ENCODE peak calls at places on chromosomes 13 and 19, in six cellular contexts. One of them, this sample, is unnamed.

GRCh38 chr19:3369337-3370213 is 3.2 kb downstream of the NFIC start:
- DNase-seq in NCI-H1092: no peak
- DNase-seq in choroid plexus epithelial cell: peak; percentile 42
- DNase-seq in AG10803: peak; percentile 73
- DNase-seq in A549: no peak
- DNase-seq in CD8-positive, alpha-beta T cell: no peak
- DNase-seq in this sample: no peak

GRCh38 chr13:34817246-34817645 is 124.8 kb upstream of the NBEA start:
- DNase-seq in NCI-H1092: no peak
- DNase-seq in choroid plexus epithelial cell: no peak
- DNase-seq in AG10803: peak; percentile 71
- DNase-seq in A549: no peak
- DNase-seq in CD8-positive, alpha-beta T cell: no peak
- DNase-seq in this sample: no peak

GRCh38 chr19:35207391-35207871 is 21.1 kb downstream of the FAM187B start:
- DNase-seq in NCI-H1092: no peak
- DNase-seq in choroid plexus epithelial cell: no peak
- DNase-seq in AG10803: no peak
- DNase-seq in A549: no peak
- DNase-seq in CD8-positive, alpha-beta T cell: peak; percentile 51
- DNase-seq in this sample: no peak

GRCh38 chr19:51098366-51099069 is 9.7 kb downstream of the CTU1 start:
- DNase-seq in NCI-H1092: no peak
- DNase-seq in choroid plexus epithelial cell: peak; percentile 52
- DNase-seq in AG10803: no peak
- DNase-seq in A549: no peak
- DNase-seq in CD8-positive, alpha-beta T cell: peak; percentile 60
- DNase-seq in this sample: no peak

GRCh38 chr13:77533875-77534788 is 1.4 kb upstream of the SCEL start:
- DNase-seq in NCI-H1092: no peak
- DNase-seq in choroid plexus epithelial cell: no peak
- DNase-seq in AG10803: no peak
- DNase-seq in A549: peak; percentile 30
- DNase-seq in CD8-positive, alpha-beta T cell: no peak
- DNase-seq in this sample: no peak

GRCh38 chr19:679418-680286 is 3.5 kb downstream of the FSTL3 start:
- DNase-seq in NCI-H1092: no peak
- DNase-seq in choroid plexus epithelial cell: peak; percentile 90
- DNase-seq in AG10803: peak; percentile 72
- DNase-seq in A549: peak; percentile 78
- DNase-seq in CD8-positive, alpha-beta T cell: no peak
- DNase-seq in this sample: no peak

GRCh38 chr19:19591133-19591825 is 27.2 kb downstream of the PBX4 start:
- DNase-seq in NCI-H1092: no peak
- DNase-seq in choroid plexus epithelial cell: peak; percentile 99
- DNase-seq in AG10803: peak; percentile 97
- DNase-seq in A549: peak; percentile 58
- DNase-seq in CD8-positive, alpha-beta T cell: peak; percentile 53
- DNase-seq in this sample: peak; percentile 95

GRCh38 chr13:55219538-55219937 is 1921.2 kb upstream of the PRR20A start:
- DNase-seq in NCI-H1092: no peak
- DNase-seq in choroid plexus epithelial cell: no peak
- DNase-seq in AG10803: no peak
- DNase-seq in A549: no peak
- DNase-seq in CD8-positive, alpha-beta T cell: no peak
- DNase-seq in this sample: no peak

GRCh38 chr19:38143847-38144246 is 80.2 kb downstream of the DPF1 start:
- DNase-seq in NCI-H1092: no peak
- DNase-seq in choroid plexus epithelial cell: no peak
- DNase-seq in AG10803: no peak
- DNase-seq in A549: peak; percentile 40
- DNase-seq in CD8-positive, alpha-beta T cell: no peak
- DNase-seq in this sample: no peak

GRCh38 chr19:41192574-41193419 is at the start of gene CYP2S1:
- DNase-seq in NCI-H1092: no peak
- DNase-seq in choroid plexus epithelial cell: no peak
- DNase-seq in AG10803: no peak
- DNase-seq in A549: peak; percentile 77
- DNase-seq in CD8-positive, alpha-beta T cell: peak; percentile 28
- DNase-seq in this sample: no peak

GRCh38 chr13:114151565-114152284 is 19.3 kb upstream of the RASA3 start:
- DNase-seq in NCI-H1092: peak; percentile 16
- DNase-seq in choroid plexus epithelial cell: no peak
- DNase-seq in AG10803: no peak
- DNase-seq in A549: no peak
- DNase-seq in CD8-positive, alpha-beta T cell: peak; percentile 69
- DNase-seq in this sample: no peak

GRCh38 chr19:29745253-29745652 is 30.2 kb upstream of the C19orf12 start:
- DNase-seq in NCI-H1092: no peak
- DNase-seq in choroid plexus epithelial cell: peak; percentile 10
- DNase-seq in AG10803: no peak
- DNase-seq in A549: no peak
- DNase-seq in CD8-positive, alpha-beta T cell: no peak
- DNase-seq in this sample: no peak

GRCh38 chr13:88085036-88085435 is 413.9 kb downstream of the SLITRK5 start:
- DNase-seq in NCI-H1092: no peak
- DNase-seq in choroid plexus epithelial cell: no peak
- DNase-seq in AG10803: no peak
- DNase-seq in A549: no peak
- DNase-seq in CD8-positive, alpha-beta T cell: no peak
- DNase-seq in this sample: no peak

GRCh38 chr13:31334994-31335549 is 135.3 kb downstream of the B3GLCT start:
- DNase-seq in NCI-H1092: no peak
- DNase-seq in choroid plexus epithelial cell: no peak
- DNase-seq in AG10803: peak; percentile 12
- DNase-seq in A549: peak; percentile 21
- DNase-seq in CD8-positive, alpha-beta T cell: no peak
- DNase-seq in this sample: no peak

GRCh38 chr13:59771272-59771671 is 392.5 kb downstream of the DIAPH3 start:
- DNase-seq in NCI-H1092: no peak
- DNase-seq in choroid plexus epithelial cell: peak; percentile 59
- DNase-seq in AG10803: peak; percentile 48
- DNase-seq in A549: no peak
- DNase-seq in CD8-positive, alpha-beta T cell: no peak
- DNase-seq in this sample: no peak

GRCh38 chr19:4431808-4432674 is 25.6 kb downstream of the UBXN6 start:
- DNase-seq in NCI-H1092: no peak
- DNase-seq in choroid plexus epithelial cell: no peak
- DNase-seq in AG10803: no peak
- DNase-seq in A549: no peak
- DNase-seq in CD8-positive, alpha-beta T cell: no peak
- DNase-seq in this sample: no peak

GRCh38 chr19:4745986-4746385 is 22.3 kb upstream of the DPP9 start:
- DNase-seq in NCI-H1092: no peak
- DNase-seq in choroid plexus epithelial cell: no peak
- DNase-seq in AG10803: no peak
- DNase-seq in A549: no peak
- DNase-seq in CD8-positive, alpha-beta T cell: no peak
- DNase-seq in this sample: no peak

GRCh38 chr13:97810152-97810551 is 143.3 kb upstream of the IPO5 start:
- DNase-seq in NCI-H1092: peak; percentile 2
- DNase-seq in choroid plexus epithelial cell: peak; percentile 59
- DNase-seq in AG10803: peak; percentile 3
- DNase-seq in A549: peak; percentile 2
- DNase-seq in CD8-positive, alpha-beta T cell: no peak
- DNase-seq in this sample: no peak

GRCh38 chr13:69389899-69390298 is 717.7 kb upstream of the ATXN8OS start:
- DNase-seq in NCI-H1092: no peak
- DNase-seq in choroid plexus epithelial cell: peak; percentile 1
- DNase-seq in AG10803: no peak
- DNase-seq in A549: no peak
- DNase-seq in CD8-positive, alpha-beta T cell: no peak
- DNase-seq in this sample: peak; percentile 4

GRCh38 chr13:34340534-34340933 is 522.6 kb downstream of the RFC3 start:
- DNase-seq in NCI-H1092: no peak
- DNase-seq in choroid plexus epithelial cell: peak; percentile 69
- DNase-seq in AG10803: peak; percentile 79
- DNase-seq in A549: peak; percentile 69
- DNase-seq in CD8-positive, alpha-beta T cell: no peak
- DNase-seq in this sample: no peak

GRCh38 chr13:96849091-96849490 is 145.2 kb downstream of the OXGR1 start:
- DNase-seq in NCI-H1092: no peak
- DNase-seq in choroid plexus epithelial cell: no peak
- DNase-seq in AG10803: no peak
- DNase-seq in A549: no peak
- DNase-seq in CD8-positive, alpha-beta T cell: no peak
- DNase-seq in this sample: no peak

GRCh38 chr13:44843403-44843802 is 145.9 kb downstream of the NUFIP1 start:
- DNase-seq in NCI-H1092: no peak
- DNase-seq in choroid plexus epithelial cell: peak; percentile 44
- DNase-seq in AG10803: peak; percentile 82
- DNase-seq in A549: no peak
- DNase-seq in CD8-positive, alpha-beta T cell: no peak
- DNase-seq in this sample: peak; percentile 62

GRCh38 chr19:2511991-2512390 is 36.1 kb downstream of the GADD45B start:
- DNase-seq in NCI-H1092: no peak
- DNase-seq in choroid plexus epithelial cell: no peak
- DNase-seq in AG10803: no peak
- DNase-seq in A549: no peak
- DNase-seq in CD8-positive, alpha-beta T cell: no peak
- DNase-seq in this sample: no peak

GRCh38 chr19:2273356-2274184 is 8.4 kb downstream of the PEAK3 start:
- DNase-seq in NCI-H1092: peak; percentile 66
- DNase-seq in choroid plexus epithelial cell: peak; percentile 65
- DNase-seq in AG10803: peak; percentile 63
- DNase-seq in A549: peak; percentile 86
- DNase-seq in CD8-positive, alpha-beta T cell: peak; percentile 80
- DNase-seq in this sample: no peak

GRCh38 chr13:83620535-83621220 is 261.6 kb downstream of the SLITRK1 start:
- DNase-seq in NCI-H1092: no peak
- DNase-seq in choroid plexus epithelial cell: peak; percentile 74
- DNase-seq in AG10803: peak; percentile 13
- DNase-seq in A549: no peak
- DNase-seq in CD8-positive, alpha-beta T cell: no peak
- DNase-seq in this sample: peak; percentile 17

GRCh38 chr13:106099765-106100164 is 435.7 kb downstream of the EFNB2 start:
- DNase-seq in NCI-H1092: no peak
- DNase-seq in choroid plexus epithelial cell: peak; percentile 36
- DNase-seq in AG10803: no peak
- DNase-seq in A549: no peak
- DNase-seq in CD8-positive, alpha-beta T cell: no peak
- DNase-seq in this sample: no peak

GRCh38 chr13:113078895-113079720 is 26.5 kb upstream of the F7 start:
- DNase-seq in NCI-H1092: peak; percentile 16
- DNase-seq in choroid plexus epithelial cell: no peak
- DNase-seq in AG10803: no peak
- DNase-seq in A549: no peak
- DNase-seq in CD8-positive, alpha-beta T cell: no peak
- DNase-seq in this sample: no peak

GRCh38 chr13:100517135-100517534 is 71.5 kb downstream of the GGACT start:
- DNase-seq in NCI-H1092: no peak
- DNase-seq in choroid plexus epithelial cell: peak; percentile 31
- DNase-seq in AG10803: no peak
- DNase-seq in A549: peak; percentile 48
- DNase-seq in CD8-positive, alpha-beta T cell: no peak
- DNase-seq in this sample: no peak

GRCh38 chr13:110929104-110929777 is 14.4 kb upstream of the ANKRD10 start:
- DNase-seq in NCI-H1092: no peak
- DNase-seq in choroid plexus epithelial cell: no peak
- DNase-seq in AG10803: no peak
- DNase-seq in A549: no peak
- DNase-seq in CD8-positive, alpha-beta T cell: no peak
- DNase-seq in this sample: no peak

GRCh38 chr13:33230178-33230881 is 55.2 kb downstream of the STARD13 start:
- DNase-seq in NCI-H1092: no peak
- DNase-seq in choroid plexus epithelial cell: peak; percentile 79
- DNase-seq in AG10803: peak; percentile 61
- DNase-seq in A549: no peak
- DNase-seq in CD8-positive, alpha-beta T cell: no peak
- DNase-seq in this sample: no peak

GRCh38 chr19:18948075-18948975 is 7.3 kb upstream of the HOMER3 start:
- DNase-seq in NCI-H1092: no peak
- DNase-seq in choroid plexus epithelial cell: no peak
- DNase-seq in AG10803: no peak
- DNase-seq in A549: no peak
- DNase-seq in CD8-positive, alpha-beta T cell: no peak
- DNase-seq in this sample: no peak

GRCh38 chr13:23752111-23753001 is 136.8 kb downstream of the MIPEP start:
- DNase-seq in NCI-H1092: no peak
- DNase-seq in choroid plexus epithelial cell: peak; percentile 55
- DNase-seq in AG10803: no peak
- DNase-seq in A549: no peak
- DNase-seq in CD8-positive, alpha-beta T cell: no peak
- DNase-seq in this sample: no peak

GRCh38 chr19:16273005-16273404 is 51.6 kb upstream of the KLF2 start:
- DNase-seq in NCI-H1092: no peak
- DNase-seq in choroid plexus epithelial cell: peak; percentile 14
- DNase-seq in AG10803: peak; percentile 66
- DNase-seq in A549: no peak
- DNase-seq in CD8-positive, alpha-beta T cell: no peak
- DNase-seq in this sample: no peak

GRCh38 chr13:21405309-21405708 is 53.8 kb downstream of the ZDHHC20 start:
- DNase-seq in NCI-H1092: no peak
- DNase-seq in choroid plexus epithelial cell: no peak
- DNase-seq in AG10803: no peak
- DNase-seq in A549: no peak
- DNase-seq in CD8-positive, alpha-beta T cell: no peak
- DNase-seq in this sample: no peak

GRCh38 chr19:14250870-14251269 is 44.9 kb upstream of the ADGRL1 start:
- DNase-seq in NCI-H1092: no peak
- DNase-seq in choroid plexus epithelial cell: no peak
- DNase-seq in AG10803: no peak
- DNase-seq in A549: no peak
- DNase-seq in CD8-positive, alpha-beta T cell: no peak
- DNase-seq in this sample: no peak

GRCh38 chr19:14507704-14508246 is 10.4 kb downstream of the DNAJB1 start:
- DNase-seq in NCI-H1092: no peak
- DNase-seq in choroid plexus epithelial cell: peak; percentile 63
- DNase-seq in AG10803: peak; percentile 66
- DNase-seq in A549: peak; percentile 89
- DNase-seq in CD8-positive, alpha-beta T cell: no peak
- DNase-seq in this sample: no peak

GRCh38 chr13:35283856-35284255 is 192.6 kb downstream of the MAB21L1 start:
- DNase-seq in NCI-H1092: peak; percentile 4
- DNase-seq in choroid plexus epithelial cell: peak; percentile 45
- DNase-seq in AG10803: peak; percentile 22
- DNase-seq in A549: peak; percentile 21
- DNase-seq in CD8-positive, alpha-beta T cell: no peak
- DNase-seq in this sample: no peak

GRCh38 chr19:18000981-18001836 is 6.8 kb upstream of the ARRDC2 start:
- DNase-seq in NCI-H1092: peak; percentile 46
- DNase-seq in choroid plexus epithelial cell: peak; percentile 59
- DNase-seq in AG10803: peak; percentile 81
- DNase-seq in A549: peak; percentile 94
- DNase-seq in CD8-positive, alpha-beta T cell: peak; percentile 96
- DNase-seq in this sample: no peak

GRCh38 chr13:34294483-34295129 is 476.7 kb downstream of the RFC3 start:
- DNase-seq in NCI-H1092: no peak
- DNase-seq in choroid plexus epithelial cell: peak; percentile 35
- DNase-seq in AG10803: peak; percentile 12
- DNase-seq in A549: peak; percentile 9
- DNase-seq in CD8-positive, alpha-beta T cell: no peak
- DNase-seq in this sample: no peak

This sample was measured in non-pigmented ciliary epithelial cell.